ENCODE peak calls at places on chromosomes 13 and 19, in eight cellular contexts. W is omental fat pad, T is left lung, Y is progenitor cell of endocrine pancreas, H is RWPE2, X is psoas muscle, B is dorsolateral prefrontal cortex, R is Calu3. G is an unnamed sample.
A peak's percentile ranks its signal among the peaks of the same experiment; 100 is the strongest.

GRCh38 chr13:111945086-111945485 is 121.9 kb upstream of the SOX1 start:
- DNase-seq in X (no peak), Y (no peak), B (no peak), T (no peak), R (no peak), H (no peak), W (no peak), G (no peak)

GRCh38 chr13:76285463-76285862 is 600.7 kb downstream of the KCTD12 start:
- DNase-seq in W (no peak), X (no peak), Y (no peak), T (no peak), R (no peak), B (no peak), H (no peak), G (no peak)

GRCh38 chr13:39401091-39401647 is 201.8 kb downstream of the LHFPL6 start:
- DNase-seq in T (no peak), R (no peak), Y (no peak), X (no peak), H (no peak), W (no peak), B (no peak), G (no peak)

GRCh38 chr19:37938379-37938778 is 31.4 kb downstream of the SIPA1L3 start:
- DNase-seq in H (no peak), X (no peak), Y (no peak), R (no peak), B (no peak), W (no peak), T (no peak), G (no peak)

GRCh38 chr13:114309806-114310410 is 4.4 kb upstream of the CHAMP1 start:
- DNase-seq in B (no peak), H (no peak), T (no peak), R (no peak), X (no peak), W (no peak), Y (no peak), G (no peak)

GRCh38 chr13:61575941-61576340 is 160.3 kb upstream of the PCDH20 start:
- DNase-seq in W (no peak), H (no peak), X (no peak), R (no peak), B (no peak), Y (no peak), T (no peak), G (no peak)

GRCh38 chr13:108269601-108270328 is at the start of gene TNFSF13B:
- DNase-seq in B (no peak), H (no peak), T (peak; percentile 92), W (no peak), X (peak; percentile 24), Y (peak; percentile 13), R (peak; percentile 32), G (no peak)

GRCh38 chr13:110327036-110327790 is 20.1 kb downstream of the COL4A2 start:
- DNase-seq in T (no peak), W (no peak), B (no peak), Y (no peak), H (no peak), R (no peak), X (no peak), G (no peak)

GRCh38 chr19:32330149-32330548 is 15.3 kb upstream of the ZNF507 start:
- DNase-seq in B (no peak), T (no peak), R (no peak), W (no peak), X (no peak), Y (no peak), H (no peak), G (no peak)

GRCh38 chr13:39016789-39017188 is 21.1 kb downstream of the PROSER1 start:
- DNase-seq in T (no peak), H (no peak), X (no peak), B (peak; percentile 21), Y (no peak), R (no peak), W (no peak), G (no peak)

GRCh38 chr19:4456843-4457653 is 546 bp downstream of the UBXN6 start:
- DNase-seq in R (peak; percentile 20), Y (peak; percentile 52), X (peak; percentile 66), T (no peak), W (no peak), H (no peak), B (peak; percentile 38), G (peak; percentile 75)

GRCh38 chr13:30572859-30573275 is 44.9 kb upstream of the USPL1 start:
- DNase-seq in H (no peak), B (no peak), W (no peak), R (no peak), T (no peak), X (no peak), Y (no peak), G (no peak)
- TF ChIP-seq CTCF in H (peak; percentile 59), B (peak; percentile 38), W (no peak), R (no peak), T (peak; percentile 32), X (peak; percentile 8), Y (no peak), G (no peak)

DNA sequence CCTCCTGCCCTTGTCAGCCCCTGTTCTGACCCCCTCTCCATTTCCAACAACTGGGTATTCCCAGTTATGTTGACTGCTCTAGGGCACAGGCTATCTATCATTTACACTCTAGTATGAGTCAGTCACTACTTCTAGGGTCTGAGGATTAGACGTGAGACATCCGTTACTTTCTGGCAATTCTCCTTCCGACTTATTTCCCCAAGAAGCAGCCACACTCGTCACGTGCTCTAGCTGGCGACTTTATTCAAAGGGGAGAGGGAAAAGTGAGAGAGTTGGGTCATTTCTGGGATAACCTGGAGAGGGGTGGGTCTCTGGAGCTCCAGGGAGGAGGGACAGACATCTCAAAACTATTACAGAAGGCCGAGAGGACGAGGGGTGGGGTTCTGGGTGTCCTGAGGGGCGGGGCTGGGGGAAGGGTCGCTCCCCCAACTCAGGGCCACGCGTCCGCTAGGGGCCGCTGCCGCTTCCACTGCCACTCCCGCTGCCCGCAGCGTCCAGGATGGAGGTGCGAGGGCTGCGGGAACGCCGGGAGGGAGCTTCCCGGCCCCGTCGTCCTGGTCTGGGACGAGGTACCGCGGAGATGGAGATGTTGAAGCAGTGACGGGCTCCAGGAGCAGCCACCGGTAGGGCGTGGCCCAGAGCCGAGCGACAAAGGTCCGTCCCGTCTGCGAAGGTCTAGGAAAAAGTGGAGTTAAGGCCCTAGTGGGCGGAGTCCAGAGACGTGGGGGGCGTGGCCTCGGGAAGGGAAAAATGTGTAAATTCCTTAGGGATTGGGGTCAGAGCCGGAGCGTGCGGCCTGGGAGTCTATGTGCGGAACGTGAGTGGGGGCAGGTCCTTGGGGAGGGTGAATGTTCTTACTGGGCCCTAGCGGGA is 8.9 kb downstream of the RTBDN start:
- DNase-seq in W (no peak), H (no peak), B (no peak), Y (peak; percentile 56), T (no peak), R (peak; percentile 50), X (no peak), G (no peak)
- TF ChIP-seq CTCF in W (no peak), H (peak; percentile 65), B (no peak), Y (peak; percentile 70), T (no peak), R (no peak), X (peak; percentile 18), G (peak; percentile 45)

GRCh38 chr13:59635591-59635990 is 528.1 kb downstream of the DIAPH3 start:
- DNase-seq in B (no peak), Y (no peak), R (no peak), T (no peak), X (no peak), W (no peak), H (no peak), G (no peak)
- TF ChIP-seq CTCF in B (no peak), Y (no peak), R (no peak), T (no peak), X (no peak), W (no peak), H (no peak), G (no peak)

GRCh38 chr19:39167461-39168257 is 29.1 kb upstream of the NCCRP1 start:
- DNase-seq in H (peak; percentile 82), X (no peak), B (no peak), T (peak; percentile 80), W (no peak), R (peak; percentile 83), Y (peak; percentile 52), G (no peak)

GRCh38 chr19:39163621-39164020 is 33.1 kb upstream of the NCCRP1 start:
- DNase-seq in W (no peak), R (no peak), X (no peak), Y (no peak), T (peak; percentile 26), B (no peak), H (no peak), G (no peak)

GRCh38 chr19:39166571-39167391 is 30.0 kb upstream of the NCCRP1 start:
- DNase-seq in W (no peak), B (no peak), H (peak; percentile 89), T (peak; percentile 93), R (peak; percentile 95), X (peak; percentile 65), Y (no peak), G (peak; percentile 84)

GRCh38 chr19:39164289-39164688 is 32.5 kb upstream of the NCCRP1 start:
- DNase-seq in B (no peak), X (no peak), T (peak; percentile 34), Y (no peak), R (no peak), W (no peak), H (no peak), G (no peak)

GRCh38 chr19:39165857-39166256 is 30.9 kb upstream of the NCCRP1 start:
- DNase-seq in Y (no peak), T (peak; percentile 19), R (no peak), X (no peak), B (no peak), H (no peak), W (no peak), G (no peak)
- TF ChIP-seq CTCF in Y (no peak), T (no peak), R (no peak), X (no peak), B (no peak), H (no peak), W (no peak), G (no peak)

GRCh38 chr19:56746367-56746766 is 74.8 kb upstream of the ZNF835 start:
- DNase-seq in T (no peak), R (no peak), X (no peak), Y (no peak), B (no peak), W (no peak), H (no peak), G (no peak)

GRCh38 chr19:56751078-56751489 is 79.5 kb upstream of the ZNF835 start:
- DNase-seq in Y (no peak), B (peak; percentile 88), T (no peak), R (no peak), W (no peak), X (no peak), H (no peak), G (no peak)

GRCh38 chr19:56750658-56751057 is 79.1 kb upstream of the ZNF835 start:
- DNase-seq in H (no peak), T (no peak), R (no peak), B (no peak), Y (no peak), X (no peak), W (no peak), G (no peak)

GRCh38 chr19:56748443-56748842 is 76.9 kb upstream of the ZNF835 start:
- DNase-seq in T (no peak), R (no peak), H (no peak), Y (no peak), X (no peak), B (no peak), W (no peak), G (no peak)
- TF ChIP-seq CTCF in T (peak; percentile 44), R (no peak), H (peak; percentile 41), Y (no peak), X (peak; percentile 30), B (peak; percentile 73), W (no peak), G (no peak)

GRCh38 chr19:6199240-6199983 is 63.9 kb downstream of the ACSBG2 start:
- DNase-seq in R (peak; percentile 94), H (peak; percentile 92), T (peak; percentile 100), B (peak; percentile 90), Y (peak; percentile 98), X (peak; percentile 99), W (peak; percentile 97), G (peak; percentile 100)
- TF ChIP-seq CTCF in R (no peak), H (no peak), T (peak; percentile 23), B (peak; percentile 36), Y (peak; percentile 41), X (peak; percentile 47), W (no peak), G (no peak)